ENCODE peak calls at places on chromosomes 3 and 15, in five cellular contexts. H is CD8-positive, alpha-beta memory T cell; R is right cardiac atrium; W is NT2/D1; O is AG04450. C is an unnamed sample.

GRCh38 chr15:29887719-29888118 is 65.5 kb upstream of the TJP1 start:
- DNase-seq in R (no peak), O (peak; percentile 39), H (no peak), W (no peak), C (no peak)

GRCh38 chr3:185069023-185069422 is 83.8 kb downstream of the C3orf70 start:
- DNase-seq in O (no peak), R (no peak), W (no peak), H (no peak), C (no peak)

GRCh38 chr3:156291269-156292123 is 171.1 kb downstream of the KCNAB1 start:
- DNase-seq in W (no peak), H (no peak), R (peak; percentile 52), O (no peak), C (no peak)

GRCh38 chr3:169528289-169528688 is 135.2 kb downstream of the MECOM start:
- DNase-seq in O (no peak), R (no peak), H (no peak), W (no peak), C (no peak)

GRCh38 chr3:79737530-79737929 is 30.3 kb downstream of the ROBO1 start:
- DNase-seq in H (no peak), R (no peak), W (no peak), O (no peak), C (no peak)

GRCh38 chr3:134395103-134395502 is 20.9 kb upstream of the AMOTL2 start:
- DNase-seq in H (no peak), O (no peak), R (no peak), W (no peak), C (no peak)

GRCh38 chr15:45121706-45122417 is 7.7 kb downstream of the DUOXA2 start:
- DNase-seq in O (peak; percentile 36), R (no peak), W (no peak), H (no peak), C (no peak)

GRCh38 chr3:110296885-110297284 is 774.7 kb upstream of the NECTIN3 start:
- DNase-seq in H (no peak), W (no peak), O (no peak), R (no peak), C (no peak)

GRCh38 chr3:14200276-14200675 is 21.7 kb downstream of the LSM3 start:
- DNase-seq in H (no peak), O (no peak), R (no peak), W (no peak), C (no peak)

GRCh38 chr3:45055411-45056143 is 29.5 kb downstream of the CLEC3B start:
- DNase-seq in O (peak; percentile 85), H (no peak), R (no peak), W (peak; percentile 49), C (no peak)

GRCh38 chr15:60397772-60398445 is at the start of gene ANXA2:
- DNase-seq in H (peak; percentile 84), R (peak; percentile 95), O (no peak), W (no peak), C (peak; percentile 82)

GRCh38 chr3:127349501-127350171 is 61.8 kb upstream of the PRR20G start:
- DNase-seq in R (no peak), W (no peak), O (no peak), H (no peak), C (no peak)

GRCh38 chr3:61875488-61875887 is 314.1 kb downstream of the PTPRG start:
- DNase-seq in R (no peak), H (no peak), W (no peak), O (no peak), C (no peak)

GRCh38 chr15:38549222-38549621 is 15.4 kb downstream of the RASGRP1 start:
- DNase-seq in H (no peak), W (no peak), R (no peak), O (no peak), C (no peak)

GRCh38 chr15:31158858-31159569 is 57.5 kb upstream of the TRPM1 start:
- DNase-seq in W (no peak), H (no peak), R (no peak), O (no peak), C (no peak)

GRCh38 chr3:119743921-119744320 is 38.0 kb upstream of the NR1I2 start:
- DNase-seq in H (no peak), O (no peak), W (no peak), R (peak; percentile 33), C (no peak)

GRCh38 chr3:45054196-45054857 is 28.2 kb downstream of the CLEC3B start:
- DNase-seq in R (no peak), H (no peak), W (no peak), O (peak; percentile 71), C (no peak)

GRCh38 chr3:126540342-126540849 is 16.4 kb downstream of the CHST13 start:
- DNase-seq in R (peak; percentile 10), O (peak; percentile 81), H (no peak), W (no peak), C (no peak)

GRCh38 chr3:178684881-178685590 is 148.8 kb downstream of the KCNMB2 start:
- DNase-seq in R (no peak), O (no peak), W (no peak), H (no peak), C (no peak)

GRCh38 chr3:53109190-53109589 is 21.0 kb downstream of the RFT1 start:
- DNase-seq in R (no peak), O (peak; percentile 21), W (no peak), H (no peak), C (no peak)

GRCh38 chr15:85793641-85794597 is 806 bp downstream of the KLHL25 start:
- DNase-seq in H (no peak), R (peak; percentile 77), W (no peak), O (no peak), C (peak; percentile 40)

GRCh38 chr3:99767341-99767740 is 50.3 kb upstream of the CMSS1 start:
- DNase-seq in R (no peak), O (no peak), W (no peak), H (no peak), C (no peak)

GRCh38 chr3:124277516-124277890 is 285.6 kb upstream of the ROPN1 start:
- DNase-seq in R (peak; percentile 63), H (no peak), O (no peak), W (no peak), C (no peak)

DNA sequence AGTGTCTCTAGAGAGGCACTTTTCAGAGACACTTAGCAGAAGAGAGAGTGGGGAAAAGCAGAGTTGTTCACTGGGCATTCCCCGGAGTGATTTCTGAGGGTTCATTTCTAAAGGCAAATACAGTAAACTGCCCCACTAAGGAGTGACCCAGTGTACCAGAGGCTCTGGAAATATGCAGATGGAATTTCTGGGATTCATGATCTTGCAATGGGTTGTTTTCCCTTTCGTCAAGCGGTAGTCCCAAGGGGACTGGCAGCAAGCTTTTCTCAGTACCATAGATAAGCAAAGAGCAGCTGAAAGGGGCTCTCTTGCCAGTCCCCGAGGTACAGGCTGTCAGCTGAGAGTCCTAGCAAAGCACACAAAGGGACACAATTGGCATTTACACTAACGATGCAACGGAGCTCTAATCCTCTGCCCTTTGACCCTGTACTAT is 155.6 kb downstream of the SEMA6D start:
- DNase-seq in W (no peak), R (peak; percentile 24), O (no peak), H (no peak), C (no peak)
- H3K9me3 ChIP-seq in W (no peaks in the 10 kb centered on the region), R (no peaks in the 10 kb centered on the region), O (no peaks in the 10 kb centered on the region), H (no peaks in the 10 kb centered on the region), C (no peaks in the 10 kb centered on the region)

GRCh38 chr3:105304487-105304886 is 62.2 kb upstream of the ALCAM start:
- DNase-seq in W (no peak), O (no peak), H (no peak), R (no peak), C (no peak)
- H3K9me3 ChIP-seq in W (no peaks in the 10 kb centered on the region), O (peaks cover 4% of the 10 kb centered on the region), H (no peaks in the 10 kb centered on the region), R (peaks cover 2% of the 10 kb centered on the region), C (no peaks in the 10 kb centered on the region)

DNA sequence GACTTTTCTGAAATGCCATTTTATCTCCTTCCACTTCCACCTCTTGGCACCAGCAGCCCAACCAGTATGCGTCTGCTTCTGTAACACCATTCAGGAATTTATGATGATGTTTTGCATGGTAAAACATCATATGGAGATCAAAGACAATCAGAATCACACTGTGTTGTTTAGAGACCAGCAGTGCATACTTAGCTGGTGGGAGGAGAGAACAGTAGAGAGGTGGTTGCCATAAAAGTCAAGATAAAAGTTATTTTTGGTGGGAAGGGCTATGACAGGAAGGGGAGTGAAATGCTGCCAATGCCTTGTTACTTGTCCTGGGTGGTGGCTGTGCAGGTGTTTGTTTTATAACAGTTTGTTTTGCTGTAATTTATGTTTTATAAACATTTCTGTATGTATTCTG is 268.0 kb downstream of the OPA1 start:
- DNase-seq in W (no peak), H (no peak), R (no peak), O (no peak), C (no peak)
- H3K9me3 ChIP-seq in W (peaks cover 11% of the 10 kb centered on the region), H (no peaks in the 10 kb centered on the region), R (no peaks in the 10 kb centered on the region), O (no peaks in the 10 kb centered on the region), C (no peaks in the 10 kb centered on the region)

DNA sequence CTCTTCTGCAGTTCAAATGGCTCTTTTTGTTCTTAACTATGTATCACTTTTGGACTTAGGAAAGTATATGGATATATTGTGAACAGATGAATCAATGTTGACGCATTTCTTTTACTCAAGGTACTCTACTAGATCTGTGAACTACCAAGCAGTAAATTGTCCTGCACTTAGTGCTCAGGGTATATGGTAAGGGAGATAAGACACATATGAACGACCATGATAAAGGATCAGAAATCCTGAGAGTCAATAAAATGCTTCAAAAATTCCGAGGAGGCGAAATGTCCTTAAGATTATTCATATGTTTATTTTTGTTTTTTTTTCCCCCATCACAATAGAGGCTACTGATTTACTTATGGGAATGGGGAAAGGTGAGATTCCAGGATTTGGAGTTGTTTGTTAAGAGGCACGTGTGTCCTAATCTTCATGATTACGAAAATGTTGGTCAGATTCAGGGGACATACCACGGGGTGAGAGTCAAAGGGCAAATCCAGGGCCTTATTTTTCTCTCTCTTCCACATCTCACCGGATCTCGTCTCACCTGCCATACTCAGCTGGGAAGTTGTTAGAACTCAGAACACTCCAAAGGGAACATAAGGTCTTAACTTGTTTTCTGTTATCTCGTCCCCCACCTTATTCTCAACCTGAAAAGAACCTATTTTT is 475.1 kb upstream of the TBL1XR1 start:
- DNase-seq in R (no peak), H (no peak), O (no peak), W (no peak), C (no peak)
- H3K9me3 ChIP-seq in R (no peaks in the 10 kb centered on the region), H (no peaks in the 10 kb centered on the region), O (no peaks in the 10 kb centered on the region), W (no peaks in the 10 kb centered on the region), C (no peaks in the 10 kb centered on the region)

DNA sequence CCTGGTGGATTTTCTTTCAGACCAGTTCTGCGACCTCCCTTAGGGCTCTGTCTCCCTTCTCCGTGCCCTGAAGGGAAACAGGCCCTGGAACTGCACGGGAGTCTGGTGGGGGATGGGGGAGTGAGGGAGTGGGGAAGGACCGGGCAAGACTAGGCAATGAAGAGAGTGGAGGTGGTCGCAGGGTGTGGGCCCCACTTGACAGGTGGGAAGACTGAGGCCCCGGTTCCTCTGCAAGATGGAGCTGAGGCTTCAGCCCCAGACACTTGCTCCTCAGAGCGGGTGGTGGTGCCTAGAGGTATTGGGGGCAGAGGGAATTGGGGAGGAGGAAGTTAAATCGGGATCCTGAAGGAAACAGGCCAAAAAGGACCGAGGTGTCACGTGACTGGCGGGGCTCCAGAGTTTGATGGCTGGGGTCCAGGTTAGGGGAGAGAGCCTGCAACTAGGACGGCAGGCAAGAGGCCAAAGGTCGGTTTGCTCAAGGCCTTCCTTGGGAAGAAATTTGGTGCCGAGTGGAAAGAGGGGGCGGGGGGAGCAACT is 597 bp upstream of the CAMK1 start:
- DNase-seq in O (no peak), W (no peak), H (no peak), R (peak; percentile 98), C (no peak)
- H3K9me3 ChIP-seq in O (no peaks in the 10 kb centered on the region), W (no peaks in the 10 kb centered on the region), H (no peaks in the 10 kb centered on the region), R (no peaks in the 10 kb centered on the region), C (no peaks in the 10 kb centered on the region)

GRCh38 chr3:183650554-183650953 is 15.1 kb downstream of the KLHL24 start:
- DNase-seq in O (no peak), H (no peak), R (no peak), W (no peak), C (no peak)
- H3K9me3 ChIP-seq in O (peaks cover 16% of the 10 kb centered on the region), H (peaks cover 22% of the 10 kb centered on the region), R (peaks cover 2% of the 10 kb centered on the region), W (peaks cover 43% of the 10 kb centered on the region), C (peaks cover 14% of the 10 kb centered on the region)

GRCh38 chr15:20356444-20357138 is 185.0 kb downstream of the GOLGA6L6 start:
- DNase-seq in H (peak; percentile 60), O (no peak), W (peak; percentile 72), R (peak; percentile 77), C (peak; percentile 87)
- H3K9me3 ChIP-seq in H (no peaks in the 10 kb centered on the region), O (peaks cover 72% of the 10 kb centered on the region), W (peaks cover 11% of the 10 kb centered on the region), R (no peaks in the 10 kb centered on the region), C (no peaks in the 10 kb centered on the region)